ENCODE peak calls at places on chromosomes 4 and X, in ten cellular contexts. One of them, this sample, is unnamed.

GRCh38 chr4:47427936-47428335 is 35.6 kb downstream of the COMMD8 start:
- DNase-seq in lower lobe of right lung: no peak
- DNase-seq in adipocyte: no peak
- DNase-seq in HFF-Myc: no peak
- DNase-seq in choroid plexus epithelial cell: no peak
- DNase-seq in mammary epithelial cell: no peak
- DNase-seq in upper lobe of left lung: no peak
- DNase-seq in foreskin fibroblast: no peak
- DNase-seq in mucosa of descending colon: no peak
- DNase-seq in AG04450: no peak
- DNase-seq in this sample: no peak

GRCh38 chrX:20530319-20530979 is 263.7 kb upstream of the RPS6KA3 start:
- DNase-seq in lower lobe of right lung: no peak
- DNase-seq in adipocyte: peak
- DNase-seq in HFF-Myc: no peak
- DNase-seq in choroid plexus epithelial cell: peak
- DNase-seq in mammary epithelial cell: peak
- DNase-seq in upper lobe of left lung: no peak
- DNase-seq in foreskin fibroblast: peak
- DNase-seq in mucosa of descending colon: no peak
- DNase-seq in AG04450: no peak
- DNase-seq in this sample: no peak

GRCh38 chr4:128543726-128544125 is 256.1 kb upstream of the PGRMC2 start:
- DNase-seq in lower lobe of right lung: no peak
- DNase-seq in adipocyte: no peak
- DNase-seq in HFF-Myc: no peak
- DNase-seq in choroid plexus epithelial cell: no peak
- DNase-seq in mammary epithelial cell: no peak
- DNase-seq in upper lobe of left lung: no peak
- DNase-seq in foreskin fibroblast: no peak
- DNase-seq in mucosa of descending colon: no peak
- DNase-seq in AG04450: no peak
- DNase-seq in this sample: no peak

GRCh38 chrX:47831788-47832187 is 4.9 kb upstream of the ZNF81 start:
- DNase-seq in lower lobe of right lung: peak
- DNase-seq in adipocyte: peak
- DNase-seq in HFF-Myc: no peak
- DNase-seq in choroid plexus epithelial cell: peak
- DNase-seq in mammary epithelial cell: peak
- DNase-seq in upper lobe of left lung: no peak
- DNase-seq in foreskin fibroblast: peak
- DNase-seq in mucosa of descending colon: no peak
- DNase-seq in AG04450: no peak
- DNase-seq in this sample: peak

GRCh38 chrX:54933150-54933826 is 12.7 kb downstream of the TRO start:
- DNase-seq in lower lobe of right lung: no peak
- DNase-seq in adipocyte: no peak
- DNase-seq in HFF-Myc: no peak
- DNase-seq in choroid plexus epithelial cell: no peak
- DNase-seq in mammary epithelial cell: no peak
- DNase-seq in upper lobe of left lung: no peak
- DNase-seq in foreskin fibroblast: no peak
- DNase-seq in mucosa of descending colon: no peak
- DNase-seq in AG04450: no peak
- DNase-seq in this sample: no peak

GRCh38 chr4:7510066-7510465 is 75.3 kb upstream of the PSAPL1 start:
- DNase-seq in lower lobe of right lung: no peak
- DNase-seq in adipocyte: no peak
- DNase-seq in HFF-Myc: no peak
- DNase-seq in choroid plexus epithelial cell: no peak
- DNase-seq in mammary epithelial cell: no peak
- DNase-seq in upper lobe of left lung: peak
- DNase-seq in foreskin fibroblast: no peak
- DNase-seq in mucosa of descending colon: no peak
- DNase-seq in AG04450: no peak
- DNase-seq in this sample: no peak

GRCh38 chr4:4575284-4576211 is 33.7 kb upstream of the STX18 start:
- DNase-seq in lower lobe of right lung: peak
- DNase-seq in adipocyte: peak
- DNase-seq in HFF-Myc: no peak
- DNase-seq in choroid plexus epithelial cell: peak
- DNase-seq in mammary epithelial cell: no peak
- DNase-seq in upper lobe of left lung: peak
- DNase-seq in foreskin fibroblast: peak
- DNase-seq in mucosa of descending colon: peak
- DNase-seq in AG04450: no peak
- DNase-seq in this sample: peak

GRCh38 chr4:120261117-120261516 is 194.5 kb upstream of the MAD2L1 start:
- DNase-seq in lower lobe of right lung: no peak
- DNase-seq in adipocyte: no peak
- DNase-seq in HFF-Myc: no peak
- DNase-seq in choroid plexus epithelial cell: no peak
- DNase-seq in mammary epithelial cell: no peak
- DNase-seq in upper lobe of left lung: no peak
- DNase-seq in foreskin fibroblast: no peak
- DNase-seq in mucosa of descending colon: no peak
- DNase-seq in AG04450: no peak
- DNase-seq in this sample: no peak

GRCh38 chr4:1194028-1194900 is 21.9 kb upstream of the SPON2 start:
- DNase-seq in lower lobe of right lung: no peak
- DNase-seq in adipocyte: no peak
- DNase-seq in HFF-Myc: no peak
- DNase-seq in choroid plexus epithelial cell: peak
- DNase-seq in mammary epithelial cell: no peak
- DNase-seq in upper lobe of left lung: peak
- DNase-seq in foreskin fibroblast: peak
- DNase-seq in mucosa of descending colon: peak
- DNase-seq in AG04450: no peak
- DNase-seq in this sample: peak

GRCh38 chr4:1193206-1194027 is 21.0 kb upstream of the SPON2 start:
- DNase-seq in lower lobe of right lung: no peak
- DNase-seq in adipocyte: no peak
- DNase-seq in HFF-Myc: no peak
- DNase-seq in choroid plexus epithelial cell: no peak
- DNase-seq in mammary epithelial cell: no peak
- DNase-seq in upper lobe of left lung: peak
- DNase-seq in foreskin fibroblast: no peak
- DNase-seq in mucosa of descending colon: no peak
- DNase-seq in AG04450: no peak
- DNase-seq in this sample: no peak

GRCh38 chr4:1195894-1196401 is 23.6 kb upstream of the SPON2 start:
- DNase-seq in lower lobe of right lung: no peak
- DNase-seq in adipocyte: no peak
- DNase-seq in HFF-Myc: no peak
- DNase-seq in choroid plexus epithelial cell: no peak
- DNase-seq in mammary epithelial cell: no peak
- DNase-seq in upper lobe of left lung: peak
- DNase-seq in foreskin fibroblast: no peak
- DNase-seq in mucosa of descending colon: no peak
- DNase-seq in AG04450: no peak
- DNase-seq in this sample: peak

GRCh38 chr4:1196421-1197183 is 24.2 kb upstream of the SPON2 start:
- DNase-seq in lower lobe of right lung: no peak
- DNase-seq in adipocyte: no peak
- DNase-seq in HFF-Myc: no peak
- DNase-seq in choroid plexus epithelial cell: no peak
- DNase-seq in mammary epithelial cell: no peak
- DNase-seq in upper lobe of left lung: no peak
- DNase-seq in foreskin fibroblast: no peak
- DNase-seq in mucosa of descending colon: no peak
- DNase-seq in AG04450: no peak
- DNase-seq in this sample: no peak

DNA sequence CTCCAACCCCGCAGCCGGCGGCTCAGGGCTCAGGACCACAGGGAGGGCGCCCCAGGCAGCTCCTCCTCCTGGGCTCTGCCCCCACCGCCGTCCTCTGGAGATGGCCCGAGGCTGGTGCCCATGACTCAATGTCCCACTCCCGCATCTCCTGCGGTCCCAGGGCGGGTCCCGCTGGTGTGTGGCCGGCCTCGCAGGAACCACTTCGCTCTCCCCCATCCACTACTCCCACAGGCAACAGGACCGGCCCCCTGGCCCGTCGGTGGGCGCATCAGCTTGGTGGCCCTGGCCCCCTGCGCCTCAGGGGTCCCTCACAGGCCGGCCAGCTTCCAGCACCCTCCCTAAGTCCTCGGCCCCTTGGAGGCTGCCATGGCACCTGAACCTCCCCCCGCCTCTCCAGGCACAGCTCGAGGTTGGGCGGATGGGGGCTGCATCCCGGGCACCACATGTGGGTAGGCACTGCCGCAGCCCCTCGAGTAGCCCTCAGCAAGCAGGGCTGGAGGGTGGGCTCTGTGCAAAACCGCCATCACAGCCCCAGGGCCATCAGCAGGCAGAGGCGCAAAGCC is 22.8 kb upstream of the SPON2 start:
- DNase-seq in lower lobe of right lung: no peak
- DNase-seq in adipocyte: no peak
- DNase-seq in HFF-Myc: no peak
- DNase-seq in choroid plexus epithelial cell: no peak
- DNase-seq in mammary epithelial cell: no peak
- DNase-seq in upper lobe of left lung: peak
- DNase-seq in foreskin fibroblast: no peak
- DNase-seq in mucosa of descending colon: peak
- DNase-seq in AG04450: no peak
- DNase-seq in this sample: peak
- H3K4me3 ChIP-seq in lower lobe of right lung: no peak
- H3K4me3 ChIP-seq in adipocyte: no peak
- H3K4me3 ChIP-seq in HFF-Myc: no peak
- H3K4me3 ChIP-seq in choroid plexus epithelial cell: no peak
- H3K4me3 ChIP-seq in mammary epithelial cell: no peak
- H3K4me3 ChIP-seq in upper lobe of left lung: no peak
- H3K4me3 ChIP-seq in foreskin fibroblast: no peak
- H3K4me3 ChIP-seq in mucosa of descending colon: no peak
- H3K4me3 ChIP-seq in AG04450: no peak
- H3K4me3 ChIP-seq in this sample: no peak

DNA sequence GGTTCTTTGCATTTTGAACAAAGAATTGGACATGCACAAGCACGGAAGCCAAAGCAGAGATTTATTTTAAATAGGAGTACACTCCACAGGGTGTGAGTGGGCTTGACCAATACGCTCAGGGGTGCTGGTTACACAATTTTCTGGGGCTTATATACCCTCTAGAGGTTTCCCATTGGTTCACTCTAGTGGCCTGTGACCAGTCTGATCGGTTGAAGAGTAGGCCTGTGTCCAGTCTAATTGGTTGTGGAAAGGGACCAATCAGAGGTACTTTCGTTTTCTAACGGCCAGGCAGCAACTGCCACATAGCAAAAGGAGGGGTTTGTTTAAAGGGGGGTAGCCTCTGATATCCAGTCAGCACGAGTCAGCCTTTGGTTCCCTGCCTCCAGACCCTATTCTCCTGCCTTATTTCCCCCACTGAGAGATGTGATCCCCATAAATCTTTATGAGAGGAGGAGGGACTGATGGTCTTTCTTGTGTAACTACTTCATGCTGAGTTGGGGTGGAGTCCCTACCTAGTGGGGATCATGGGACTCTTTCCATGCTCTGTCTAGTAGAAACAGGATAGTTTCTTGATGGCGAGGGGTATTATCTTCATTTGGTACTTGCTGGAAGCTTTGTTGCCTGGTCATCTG is 11.3 kb upstream of the AREG start:
- DNase-seq in lower lobe of right lung: no peak
- DNase-seq in adipocyte: no peak
- DNase-seq in HFF-Myc: no peak
- DNase-seq in choroid plexus epithelial cell: peak
- DNase-seq in mammary epithelial cell: no peak
- DNase-seq in upper lobe of left lung: no peak
- DNase-seq in foreskin fibroblast: no peak
- DNase-seq in mucosa of descending colon: no peak
- DNase-seq in AG04450: no peak
- DNase-seq in this sample: no peak
- H3K4me3 ChIP-seq in lower lobe of right lung: no peak
- H3K4me3 ChIP-seq in adipocyte: no peak
- H3K4me3 ChIP-seq in HFF-Myc: no peak
- H3K4me3 ChIP-seq in choroid plexus epithelial cell: no peak
- H3K4me3 ChIP-seq in mammary epithelial cell: no peak
- H3K4me3 ChIP-seq in upper lobe of left lung: no peak
- H3K4me3 ChIP-seq in foreskin fibroblast: no peak
- H3K4me3 ChIP-seq in mucosa of descending colon: no peak
- H3K4me3 ChIP-seq in AG04450: no peak
- H3K4me3 ChIP-seq in this sample: no peak

DNA sequence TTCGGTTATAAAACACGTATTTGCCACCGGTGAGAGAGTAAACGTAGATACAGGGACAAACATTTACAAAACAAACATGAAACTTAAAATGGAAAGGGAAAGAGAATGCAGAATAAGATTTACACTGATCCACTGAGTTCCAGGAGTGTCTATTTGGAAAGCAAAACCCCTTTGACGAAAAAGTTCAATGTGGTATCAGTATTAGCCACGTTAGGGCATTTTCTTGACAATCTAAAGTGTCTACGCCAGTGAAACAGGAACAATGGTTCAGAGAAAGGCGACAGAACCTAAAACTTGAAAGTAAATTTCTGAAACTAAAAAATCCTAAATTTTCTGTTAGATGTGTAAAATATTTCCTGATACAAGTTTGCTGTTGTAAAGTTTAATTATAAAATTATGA is 278.5 kb upstream of the TENM3 start:
- DNase-seq in lower lobe of right lung: no peak
- DNase-seq in adipocyte: no peak
- DNase-seq in HFF-Myc: no peak
- DNase-seq in choroid plexus epithelial cell: no peak
- DNase-seq in mammary epithelial cell: no peak
- DNase-seq in upper lobe of left lung: no peak
- DNase-seq in foreskin fibroblast: no peak
- DNase-seq in mucosa of descending colon: no peak
- DNase-seq in AG04450: no peak
- DNase-seq in this sample: no peak
- H3K4me3 ChIP-seq in lower lobe of right lung: no peak
- H3K4me3 ChIP-seq in adipocyte: no peak
- H3K4me3 ChIP-seq in HFF-Myc: no peak
- H3K4me3 ChIP-seq in choroid plexus epithelial cell: no peak
- H3K4me3 ChIP-seq in mammary epithelial cell: no peak
- H3K4me3 ChIP-seq in upper lobe of left lung: no peak
- H3K4me3 ChIP-seq in foreskin fibroblast: no peak
- H3K4me3 ChIP-seq in mucosa of descending colon: no peak
- H3K4me3 ChIP-seq in AG04450: no peak
- H3K4me3 ChIP-seq in this sample: no peak

GRCh38 chrX:68500105-68500504 is 1.3 kb downstream of the YIPF6 start:
- DNase-seq in lower lobe of right lung: no peak
- DNase-seq in adipocyte: no peak
- DNase-seq in HFF-Myc: no peak
- DNase-seq in choroid plexus epithelial cell: no peak
- DNase-seq in mammary epithelial cell: no peak
- DNase-seq in upper lobe of left lung: no peak
- DNase-seq in foreskin fibroblast: no peak
- DNase-seq in mucosa of descending colon: no peak
- DNase-seq in AG04450: no peak
- DNase-seq in this sample: no peak
- H3K4me3 ChIP-seq in lower lobe of right lung: peak
- H3K4me3 ChIP-seq in adipocyte: peak
- H3K4me3 ChIP-seq in HFF-Myc: peak
- H3K4me3 ChIP-seq in choroid plexus epithelial cell: no peak
- H3K4me3 ChIP-seq in mammary epithelial cell: peak
- H3K4me3 ChIP-seq in upper lobe of left lung: no peak
- H3K4me3 ChIP-seq in foreskin fibroblast: peak
- H3K4me3 ChIP-seq in mucosa of descending colon: no peak
- H3K4me3 ChIP-seq in AG04450: peak
- H3K4me3 ChIP-seq in this sample: no peak